ENCODE peak calls at places on chromosome 20, in eight cellular contexts. U is NCI-H1694 treated with DMSO at 0.1 percent for 48 hours, J is sigmoid colon, X is tibial artery, W is GM23338, P is KBM-7, D is mucosa of descending colon, L is kidney epithelial cell. I is an unnamed sample.

GRCh38 chr20:61957961-61958715 is 107.5 kb downstream of the TAF4 start:
- DNase-seq in J (peak), W (no peak), X (no peak), D (no peak), L (no peak), P (no peak), U (no peak), I (no peak)

GRCh38 chr20:57410398-57411323 is 19.5 kb downstream of the RBM38 start:
- DNase-seq in D (no peak), P (no peak), W (no peak), J (no peak), X (no peak), U (no peak), L (no peak), I (no peak)

GRCh38 chr20:35311409-35311808 is 19.2 kb upstream of the FAM83C start:
- DNase-seq in X (no peak), W (peak), U (no peak), L (peak), P (no peak), J (no peak), D (peak), I (no peak)

GRCh38 chr20:35776513-35777101 is 4.8 kb downstream of the PHF20 start:
- DNase-seq in J (peak), P (peak), L (no peak), X (peak), D (peak), U (no peak), W (no peak), I (no peak)

GRCh38 chr20:24683676-24684075 is 214.2 kb downstream of the SYNDIG1 start:
- DNase-seq in J (peak), U (no peak), X (peak), P (no peak), D (no peak), W (no peak), L (no peak), I (no peak)

GRCh38 chr20:23361108-23361650 is 803 bp upstream of the GZF1 start:
- DNase-seq in U (no peak), L (no peak), J (no peak), X (no peak), P (no peak), W (peak), D (peak), I (no peak)

GRCh38 chr20:34579191-34579661 is 20.7 kb downstream of the MAP1LC3A start:
- DNase-seq in D (peak), J (no peak), X (peak), W (no peak), U (peak), L (peak), P (no peak), I (no peak)

GRCh38 chr20:57613481-57613921 is 6.7 kb downstream of the ZBP1 start:
- DNase-seq in L (no peak), D (no peak), U (no peak), P (no peak), J (no peak), X (no peak), W (no peak), I (peak)

GRCh38 chr20:58471161-58471834 is 43.9 kb downstream of the APCDD1L start:
- DNase-seq in D (peak), P (no peak), J (peak), L (no peak), W (no peak), U (no peak), X (no peak), I (peak)

GRCh38 chr20:16107172-16107870 is 465.9 kb downstream of the KIF16B start:
- DNase-seq in D (no peak), P (no peak), U (no peak), J (no peak), L (no peak), X (no peak), W (no peak), I (no peak)

GRCh38 chr20:35264755-35265154 is 13.2 kb downstream of the MMP24OS start:
- DNase-seq in W (peak), D (no peak), J (no peak), P (peak), X (no peak), L (no peak), U (no peak), I (peak)